ENCODE peak calls at places on chromosomes 3 and 15, in six cellular contexts. X is AG09309, Z is coronary artery, Y is progenitor cell of endocrine pancreas, G is AG10803, T is mucosa of descending colon. A is an unnamed sample.

GRCh38 chr15:52626671-52627369 is 52.4 kb downstream of the ATOSA start:
- DNase-seq in X (no peak), Z (no peak), Y (no peak), G (no peak), T (no peak), A (no peak)

GRCh38 chr3:177596822-177597271 is 399.6 kb upstream of the TBL1XR1 start:
- DNase-seq in X (no peak), Z (no peak), Y (no peak), G (peak), T (no peak), A (no peak)

GRCh38 chr3:56916697-56917336 is 115.1 kb upstream of the ARHGEF3 start:
- DNase-seq in X (no peak), Z (no peak), Y (no peak), G (no peak), T (no peak), A (no peak)

GRCh38 chr15:94125131-94125530 is 106.2 kb upstream of the MCTP2 start:
- DNase-seq in X (peak), Z (no peak), Y (no peak), G (peak), T (no peak), A (no peak)

GRCh38 chr15:66642514-66642913 is 59.5 kb upstream of the SMAD6 start:
- DNase-seq in X (no peak), Z (no peak), Y (no peak), G (no peak), T (no peak), A (no peak)

GRCh38 chr15:70447927-70448698 is 315.2 kb downstream of the UACA start:
- DNase-seq in X (no peak), Z (no peak), Y (no peak), G (no peak), T (peak), A (no peak)

GRCh38 chr15:23387791-23388190 is 33.2 kb downstream of the GOLGA8S start:
- DNase-seq in X (no peak), Z (no peak), Y (no peak), G (no peak), T (no peak), A (no peak)

GRCh38 chr3:123379041-123379830 is 69.7 kb downstream of the ADCY5 start:
- DNase-seq in X (no peak), Z (peak), Y (no peak), G (no peak), T (no peak), A (no peak)

GRCh38 chr15:92666780-92667179 is 11.2 kb upstream of the FAM174B start:
- DNase-seq in X (no peak), Z (peak), Y (no peak), G (peak), T (no peak), A (no peak)

GRCh38 chr3:41213563-41213962 is 14.3 kb downstream of the CTNNB1 start:
- DNase-seq in X (no peak), Z (no peak), Y (no peak), G (no peak), T (no peak), A (no peak)

GRCh38 chr15:26453914-26454313 is 319.0 kb downstream of the GABRB3 start:
- DNase-seq in X (no peak), Z (no peak), Y (peak), G (no peak), T (no peak), A (no peak)

DNA sequence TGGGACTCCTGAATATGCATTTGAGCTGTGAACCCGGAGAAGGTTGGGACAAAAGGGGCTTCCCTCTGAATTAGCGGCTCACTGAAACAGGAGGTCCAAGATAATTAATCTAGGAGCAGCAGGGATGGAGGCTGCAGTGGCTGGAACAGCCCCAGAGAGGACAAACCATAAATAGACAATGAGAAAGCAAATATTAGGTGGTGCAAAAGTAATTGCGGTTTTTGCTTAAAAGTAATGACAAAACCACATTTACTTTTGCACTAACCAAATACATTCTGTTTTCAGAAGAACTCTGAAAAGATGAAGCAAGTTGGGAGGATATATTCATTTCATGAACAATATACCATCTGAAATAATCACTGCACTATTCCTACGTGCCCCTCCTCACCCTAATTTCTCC is 143.4 kb upstream of the KBTBD8 start:
- DNase-seq in X (no peak), Z (no peak), Y (no peak), G (no peak), T (no peak), A (no peak)
- TF ChIP-seq CTCF in X (no peak), Z (no peak), Y (no peak), G (no peak), T (no peak), A (no peak)

DNA sequence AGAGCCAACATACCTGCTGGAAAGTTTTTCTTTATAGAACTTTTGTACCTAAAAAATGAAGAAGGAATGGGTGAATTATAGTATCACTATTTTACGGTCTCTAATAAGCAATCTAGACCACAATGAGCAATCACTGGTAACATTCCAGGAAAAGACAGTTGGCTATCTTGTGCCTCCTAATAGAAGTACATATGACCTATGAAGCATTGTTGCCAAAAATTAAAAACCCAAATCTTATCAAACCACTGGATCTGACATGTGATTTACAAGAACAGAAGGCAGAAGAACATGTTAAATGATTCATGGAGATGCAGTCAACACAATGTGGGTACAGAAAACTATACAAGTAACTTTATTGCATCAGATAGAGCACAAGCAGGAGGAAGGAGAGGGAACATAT is 14.5 kb upstream of the HYKK start:
- DNase-seq in X (peak), Z (no peak), Y (no peak), G (peak), T (no peak), A (no peak)
- TF ChIP-seq CTCF in X (no peak), Z (no peak), Y (no peak), G (no peak), T (no peak), A (no peak)

GRCh38 chr15:67823371-67824156 is 1.7 kb upstream of the SKOR1 start:
- DNase-seq in X (no peak), Z (no peak), Y (no peak), G (no peak), T (no peak), A (no peak)
- TF ChIP-seq CTCF in X (no peak), Z (no peak), Y (no peak), G (no peak), T (no peak), A (no peak)

DNA sequence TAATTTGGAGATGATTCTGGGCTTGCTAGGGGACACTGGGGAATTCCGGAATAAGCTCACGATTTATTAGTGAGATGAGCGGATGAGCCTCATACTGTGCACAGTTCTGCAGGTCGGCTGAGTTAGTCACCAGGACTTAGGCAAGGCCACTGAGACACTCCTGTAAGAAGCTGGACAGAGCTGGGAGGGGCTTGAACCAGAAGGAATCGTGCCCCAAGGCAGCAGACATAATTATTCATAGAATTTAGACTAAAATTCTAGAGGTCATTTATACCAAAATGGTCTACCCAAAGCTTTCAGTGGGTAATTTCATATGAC is 121.4 kb downstream of the VGLL4 start:
- DNase-seq in X (no peak), Z (peak), Y (no peak), G (no peak), T (no peak), A (no peak)
- TF ChIP-seq CTCF in X (no peak), Z (no peak), Y (no peak), G (no peak), T (no peak), A (no peak)